ENCODE peak calls at places on chromosomes 11 and 22, in eight cellular contexts. B, S, E, R, Y, N, I and X are unnamed samples.

GRCh38 chr11:65452806-65453490 is 30.4 kb downstream of the NEAT1 start:
- DNase-seq in B (no peak), I (peak), E (peak), R (no peak), S (no peak), N (no peak), Y (peak), X (no peak)

GRCh38 chr11:91660036-91660435 is 564.6 kb upstream of the FAT3 start:
- DNase-seq in Y (no peak), S (no peak), I (no peak), E (no peak), N (no peak), B (no peak), R (no peak), X (no peak)

GRCh38 chr22:37771702-37772427 is 35.9 kb upstream of the GCAT start:
- DNase-seq in E (no peak), S (no peak), I (no peak), R (no peak), Y (no peak), B (no peak), N (no peak), X (no peak)

GRCh38 chr11:19071255-19071654 is 10.7 kb upstream of the MRGPRX2 start:
- DNase-seq in N (peak), R (peak), S (peak), B (peak), I (peak), Y (peak), E (peak), X (peak)

GRCh38 chr11:94928146-94928995 is 45.0 kb downstream of the CWC15 start:
- DNase-seq in N (no peak), E (peak), B (no peak), S (no peak), Y (peak), R (no peak), I (no peak), X (no peak)

GRCh38 chr22:41873391-41873790 is 40.5 kb downstream of the SREBF2 start:
- DNase-seq in B (no peak), E (no peak), S (no peak), I (no peak), N (peak), R (no peak), Y (no peak), X (no peak)

GRCh38 chr22:21624880-21625791 is 4.7 kb downstream of the YDJC start:
- DNase-seq in R (no peak), E (no peak), I (no peak), B (no peak), S (no peak), N (no peak), Y (no peak), X (no peak)

GRCh38 chr11:128928400-128928799 is 14.3 kb downstream of the TP53AIP1 start:
- DNase-seq in B (no peak), S (no peak), I (peak), R (no peak), N (no peak), E (no peak), Y (no peak), X (no peak)

GRCh38 chr11:63212742-63213141 is 30.7 kb downstream of the SLC22A25 start:
- DNase-seq in N (no peak), R (no peak), B (no peak), Y (peak), I (peak), E (peak), S (peak), X (peak)

GRCh38 chr11:25961539-25961938 is 370.4 kb upstream of the ANO3 start:
- DNase-seq in I (peak), E (no peak), N (no peak), Y (no peak), R (no peak), B (no peak), S (no peak), X (no peak)

GRCh38 chr11:28736256-28736655 is 628.1 kb downstream of the METTL15 start:
- DNase-seq in Y (no peak), E (no peak), S (no peak), I (peak), B (no peak), N (no peak), R (no peak), X (no peak)

GRCh38 chr11:24239016-24239720 is 257.7 kb upstream of the LUZP2 start:
- DNase-seq in E (peak), I (peak), S (no peak), B (no peak), Y (peak), N (no peak), R (no peak), X (no peak)

GRCh38 chr11:85805387-85805786 is 5.6 kb downstream of the SYTL2 start:
- DNase-seq in S (no peak), R (no peak), I (no peak), B (no peak), E (peak), N (no peak), Y (peak), X (no peak)

GRCh38 chr11:2891291-2891690 is 5.7 kb upstream of the CDKN1C start:
- DNase-seq in I (no peak), Y (no peak), S (no peak), E (no peak), B (no peak), R (no peak), N (no peak), X (no peak)

GRCh38 chr22:35524966-35525686 is 15.5 kb upstream of the RASD2 start:
- DNase-seq in R (no peak), E (no peak), N (no peak), S (no peak), I (no peak), Y (no peak), B (peak), X (no peak)

GRCh38 chr11:26964335-26964734 is 29.6 kb upstream of the FIBIN start:
- DNase-seq in N (no peak), R (no peak), E (no peak), B (no peak), I (no peak), Y (peak), S (no peak), X (no peak)

GRCh38 chr11:76239483-76240142 is 33.3 kb upstream of the WNT11 start:
- DNase-seq in Y (no peak), B (no peak), R (no peak), N (no peak), S (no peak), E (no peak), I (no peak), X (no peak)

GRCh38 chr11:130606781-130607511 is 158.5 kb downstream of the ADAMTS15 start:
- DNase-seq in B (no peak), R (no peak), Y (peak), I (no peak), N (no peak), E (peak), S (no peak), X (no peak)

GRCh38 chr11:61950035-61950547 is at the start of gene BEST1:
- DNase-seq in I (no peak), B (no peak), E (no peak), R (no peak), Y (no peak), S (no peak), N (no peak), X (no peak)

GRCh38 chr11:109963101-109963500 is 130.1 kb upstream of the ZC3H12C start:
- DNase-seq in S (no peak), R (no peak), B (no peak), Y (no peak), N (no peak), E (no peak), I (no peak), X (no peak)

GRCh38 chr22:42829311-42829710 is 27.8 kb downstream of the ARFGAP3 start:
- DNase-seq in E (no peak), N (no peak), B (no peak), Y (no peak), S (no peak), I (no peak), R (no peak), X (no peak)

GRCh38 chr11:73314121-73314948 is 6.3 kb downstream of the ARHGEF17 start:
- DNase-seq in R (no peak), E (peak), Y (no peak), S (peak), B (no peak), N (no peak), I (no peak), X (no peak)

GRCh38 chr11:21142007-21142406 is 472.6 kb downstream of the NELL1 start:
- DNase-seq in B (no peak), I (peak), E (no peak), R (no peak), Y (no peak), N (no peak), S (no peak), X (no peak)

GRCh38 chr22:45511847-45512261 is 9.2 kb downstream of the FBLN1 start:
- DNase-seq in R (no peak), E (peak), S (no peak), N (no peak), Y (peak), I (no peak), B (peak), X (no peak)

GRCh38 chr22:29715240-29715639 is 4.6 kb upstream of the CABP7 start:
- DNase-seq in Y (no peak), B (no peak), R (no peak), S (no peak), E (no peak), N (no peak), I (no peak), X (no peak)

GRCh38 chr11:30889116-30889765 is 303.1 kb upstream of the MPPED2 start:
- DNase-seq in S (peak), E (peak), R (no peak), I (peak), B (no peak), N (no peak), Y (no peak), X (no peak)

GRCh38 chr22:25750569-25751173 is 8.7 kb downstream of the MYO18B start:
- DNase-seq in B (no peak), R (no peak), I (no peak), S (no peak), Y (no peak), N (no peak), E (peak), X (no peak)

GRCh38 chr11:43982421-43982820 is 40.0 kb downstream of the C11orf96 start:
- DNase-seq in B (no peak), N (no peak), S (no peak), I (no peak), Y (no peak), E (no peak), R (no peak), X (no peak)

GRCh38 chr11:124915541-124916369 is 3.3 kb upstream of the HEPN1 start:
- DNase-seq in N (no peak), R (no peak), B (no peak), I (peak), E (peak), S (no peak), Y (peak), X (no peak)

GRCh38 chr11:120180571-120181445 is 30.0 kb upstream of the OAF start:
- DNase-seq in N (no peak), Y (peak), I (peak), S (peak), B (peak), E (peak), R (no peak), X (no peak)

GRCh38 chr11:45266693-45267451 is 19.3 kb downstream of the SYT13 start:
- DNase-seq in E (no peak), R (peak), S (no peak), I (no peak), N (no peak), Y (no peak), B (peak), X (peak)

GRCh38 chr22:37575490-37576003 is 4.3 kb downstream of the LGALS2 start:
- DNase-seq in E (no peak), R (no peak), S (no peak), I (no peak), Y (no peak), B (no peak), N (no peak), X (no peak)

GRCh38 chr11:119134389-119134978 is 13.1 kb downstream of the HINFP start:
- DNase-seq in N (no peak), S (no peak), Y (no peak), B (no peak), I (no peak), E (no peak), R (no peak), X (no peak)

GRCh38 chr11:109138200-109138599 is 283.8 kb upstream of the C11orf87 start:
- DNase-seq in R (no peak), B (no peak), E (no peak), S (no peak), N (no peak), Y (peak), I (peak), X (no peak)

GRCh38 chr22:46596032-46596441 is 24.1 kb upstream of the GRAMD4 start:
- DNase-seq in Y (no peak), E (peak), N (no peak), R (no peak), S (no peak), B (no peak), I (no peak), X (no peak)

GRCh38 chr22:49934144-49934890 is 15.9 kb downstream of the CRELD2 start:
- DNase-seq in N (peak), S (no peak), B (no peak), E (peak), I (peak), R (no peak), Y (peak), X (no peak)

GRCh38 chr22:30806391-30806861 is 111.8 kb downstream of the OSBP2 start:
- DNase-seq in N (no peak), I (peak), B (no peak), R (no peak), S (peak), E (peak), Y (peak), X (no peak)

GRCh38 chr22:46767249-46767985 is 5.0 kb downstream of the TBC1D22A start:
- DNase-seq in N (no peak), R (no peak), B (no peak), I (no peak), E (no peak), Y (no peak), S (no peak), X (no peak)

GRCh38 chr11:130209128-130209932 is 49.7 kb downstream of the ST14 start:
- DNase-seq in S (no peak), B (no peak), E (no peak), N (no peak), R (no peak), I (no peak), Y (no peak), X (no peak)